ENCODE peak calls at places on chromosomes 3 and 15, in nine cellular contexts. A is GM23248, Y is mammary epithelial cell, M is kidney, B is heart left ventricle, F is uterus, W is heart right ventricle, V is bronchial epithelial cell, I is stomach. E is an unnamed sample.

GRCh38 chr15:88089019-88089603 is 167.4 kb downstream of the NTRK3 start:
- DNase-seq in F (no peak), V (peak; percentile 8), Y (peak; percentile 28), A (peak; percentile 12), B (no peak), I (no peak), M (no peak), W (no peak), E (no peak)

GRCh38 chr15:83299462-83299861 is 15.0 kb upstream of the BNC1 start:
- DNase-seq in I (no peak), B (peak; percentile 43), V (no peak), M (no peak), A (no peak), Y (no peak), F (no peak), W (no peak), E (no peak)

GRCh38 chr3:79019137-79019923 is 748.5 kb downstream of the ROBO1 start:
- DNase-seq in Y (peak; percentile 97), F (peak; percentile 80), W (peak; percentile 75), A (peak; percentile 96), M (peak; percentile 91), I (peak; percentile 77), V (peak; percentile 86), B (peak; percentile 78), E (peak; percentile 84)

GRCh38 chr15:31159837-31160236 is 58.3 kb upstream of the TRPM1 start:
- DNase-seq in A (no peak), Y (no peak), V (no peak), M (no peak), W (no peak), I (no peak), F (no peak), B (no peak), E (no peak)

GRCh38 chr3:74122281-74122680 is 492.2 kb downstream of the CNTN3 start:
- DNase-seq in M (no peak), B (no peak), A (no peak), F (no peak), W (no peak), V (no peak), Y (no peak), I (no peak), E (no peak)

GRCh38 chr15:101579766-101580165 is 72.4 kb downstream of the TM2D3 start:
- DNase-seq in B (no peak), Y (peak; percentile 88), A (peak; percentile 4), V (peak; percentile 72), F (no peak), I (no peak), W (no peak), M (no peak), E (no peak)

GRCh38 chr3:61813656-61814055 is 252.3 kb downstream of the PTPRG start:
- DNase-seq in I (no peak), B (no peak), V (no peak), A (no peak), F (no peak), W (no peak), M (no peak), Y (no peak), E (no peak)

GRCh38 chr3:186138272-186138981 is 29.5 kb upstream of the ETV5 start:
- DNase-seq in A (no peak), I (peak; percentile 58), V (no peak), F (no peak), Y (no peak), W (peak; percentile 31), B (no peak), M (no peak), E (no peak)

GRCh38 chr3:158121295-158121694 is 11.4 kb downstream of the RSRC1 start:
- DNase-seq in A (no peak), B (no peak), Y (no peak), M (no peak), W (no peak), V (no peak), I (no peak), F (no peak), E (no peak)

GRCh38 chr15:50628421-50628820 is 58.2 kb downstream of the TRPM7 start:
- DNase-seq in Y (no peak), W (no peak), A (no peak), B (no peak), V (no peak), M (no peak), F (no peak), I (no peak), E (no peak)

GRCh38 chr15:50624616-50625168 is 61.9 kb downstream of the TRPM7 start:
- DNase-seq in Y (no peak), B (no peak), V (no peak), F (no peak), A (peak; percentile 9), W (no peak), I (no peak), M (no peak), E (no peak)

DNA sequence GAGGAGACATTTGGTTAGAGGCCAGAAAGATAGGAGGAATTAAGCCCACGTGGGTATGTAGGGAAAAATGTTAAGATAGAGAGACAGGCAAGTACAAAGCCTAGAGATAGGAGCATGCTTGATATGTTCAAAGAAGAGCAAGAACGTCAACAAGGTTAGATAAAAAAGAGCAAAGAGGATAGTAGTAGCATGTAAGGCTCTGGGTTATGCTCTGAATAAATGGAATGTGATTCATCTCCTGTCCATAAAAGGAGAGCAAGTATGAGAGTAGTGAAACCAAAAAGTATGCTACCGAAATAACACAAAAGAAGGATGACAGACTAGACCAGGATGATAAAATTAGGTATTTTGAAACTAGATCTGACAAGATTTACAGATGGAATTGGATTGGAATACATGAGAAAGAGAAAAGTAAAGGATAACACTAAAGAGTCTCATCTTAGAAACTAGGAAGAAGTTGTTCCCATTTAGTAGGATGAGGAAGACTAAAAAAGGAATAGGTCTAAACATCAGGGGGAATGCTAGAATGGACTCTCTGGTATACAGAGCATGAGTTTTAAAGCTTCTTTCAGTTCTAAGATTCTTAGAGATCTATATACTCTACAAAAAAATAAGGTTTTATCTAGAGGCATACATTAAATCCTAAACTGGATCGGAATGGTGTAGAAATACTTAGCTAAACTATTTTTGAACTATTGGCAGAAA is 59.1 kb downstream of the TRPM7 start:
- DNase-seq in I (no peak), B (no peak), M (no peak), F (no peak), A (peak; percentile 57), W (no peak), Y (no peak), V (no peak), E (no peak)
- H3K36me3 ChIP-seq in I (peaks cover 88% of the 10 kb centered on the region), B (peaks cover 95% of the 10 kb centered on the region), M (peaks cover 19% of the 10 kb centered on the region), F (no peaks in the 10 kb centered on the region), A (peaks cover 22% of the 10 kb centered on the region), W (peaks cover 100% of the 10 kb centered on the region), Y (peaks cover 26% of the 10 kb centered on the region), V (peaks cover 8% of the 10 kb centered on the region), E (no peaks in the 10 kb centered on the region)

DNA sequence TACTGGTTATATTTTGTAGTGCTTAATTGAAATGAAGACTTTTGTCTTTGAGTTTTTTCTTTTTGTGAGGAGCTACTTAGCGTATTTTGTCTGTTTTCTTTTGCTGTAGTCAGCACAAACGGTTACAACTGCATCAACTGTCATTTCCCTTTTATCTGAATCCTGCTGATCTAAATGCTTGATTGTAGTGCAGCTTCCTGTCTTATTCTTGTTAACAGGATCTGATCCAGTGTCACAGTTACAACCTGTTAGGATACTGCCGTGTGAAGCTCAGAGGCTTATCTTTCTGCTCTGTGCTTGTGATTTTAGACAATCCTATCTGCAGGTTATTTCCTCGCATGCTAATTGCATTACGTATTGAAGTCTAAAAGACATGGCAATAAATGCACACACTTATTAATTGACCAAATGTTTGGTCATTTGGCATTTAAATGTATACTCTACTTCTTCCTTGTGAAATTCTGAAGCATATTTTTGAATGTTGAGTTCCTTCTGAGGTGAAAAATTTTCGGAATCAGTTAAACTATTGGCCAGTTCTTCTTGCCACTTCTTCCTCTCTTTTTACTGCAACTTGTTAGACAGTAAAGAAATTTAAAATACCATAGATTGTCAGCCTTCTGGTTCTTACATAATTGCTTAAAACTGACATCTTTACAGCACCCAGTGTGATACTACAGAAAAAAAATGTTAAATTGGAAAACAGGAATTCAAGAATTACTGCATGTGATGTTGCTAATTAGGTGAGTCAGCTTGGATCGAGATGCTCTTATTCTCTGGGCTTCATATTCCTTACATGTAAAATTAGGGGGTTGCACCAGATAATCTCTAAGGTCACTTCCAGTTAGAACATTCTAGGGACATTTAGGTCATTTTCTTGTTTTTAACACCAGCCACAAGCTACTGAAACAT is 168.2 kb downstream of the MBNL1 start:
- DNase-seq in I (no peak), A (peak; percentile 50), F (no peak), M (no peak), W (no peak), B (no peak), V (no peak), Y (no peak), E (no peak)
- H3K36me3 ChIP-seq in I (peaks cover 26% of the 10 kb centered on the region), A (peaks cover 26% of the 10 kb centered on the region), F (no peaks in the 10 kb centered on the region), M (no peaks in the 10 kb centered on the region), W (peaks cover 17% of the 10 kb centered on the region), B (peaks cover 28% of the 10 kb centered on the region), V (peaks cover 4% of the 10 kb centered on the region), Y (peaks cover 5% of the 10 kb centered on the region), E (no peaks in the 10 kb centered on the region)

GRCh38 chr15:25339431-25339830 is 99.4 kb downstream of the UBE3A start:
- DNase-seq in W (no peak), Y (no peak), B (no peak), V (peak; percentile 4), A (no peak), M (no peak), I (no peak), F (no peak), E (no peak)
- H3K36me3 ChIP-seq in W (peaks cover 77% of the 10 kb centered on the region), Y (peaks cover 35% of the 10 kb centered on the region), B (peaks cover 68% of the 10 kb centered on the region), V (peaks cover 3% of the 10 kb centered on the region), A (peaks cover 30% of the 10 kb centered on the region), M (peaks cover 8% of the 10 kb centered on the region), I (peaks cover 78% of the 10 kb centered on the region), F (no peaks in the 10 kb centered on the region), E (no peaks in the 10 kb centered on the region)

GRCh38 chr15:45690581-45691260 is 55.9 kb downstream of the SQOR start:
- DNase-seq in Y (no peak), M (no peak), I (no peak), V (no peak), A (peak; percentile 84), F (no peak), W (no peak), B (no peak), E (no peak)

GRCh38 chr15:45684533-45684932 is 49.7 kb downstream of the SQOR start:
- DNase-seq in W (no peak), Y (no peak), I (no peak), M (no peak), A (no peak), V (no peak), F (no peak), B (no peak), E (no peak)

DNA sequence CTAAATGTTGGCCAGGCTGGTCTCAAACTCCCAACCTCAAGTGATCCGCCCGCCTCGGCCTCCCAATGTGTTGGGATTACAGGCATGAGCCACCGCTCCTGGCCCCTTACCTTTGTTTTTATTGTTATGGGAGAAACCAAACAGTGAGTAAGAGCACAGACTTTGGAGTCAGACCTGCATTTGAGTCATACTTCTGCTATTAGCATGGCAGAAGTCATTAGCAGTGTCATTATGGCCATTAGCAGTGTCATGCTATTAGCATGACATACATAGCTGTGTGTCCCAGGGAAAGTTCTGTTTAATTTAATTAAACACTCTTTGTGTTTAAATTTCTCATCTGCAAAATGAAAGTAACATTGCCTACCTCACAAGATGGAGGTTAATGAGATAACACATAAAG is 54.8 kb downstream of the SQOR start:
- DNase-seq in B (no peak), V (peak; percentile 37), I (no peak), F (no peak), A (no peak), Y (no peak), M (no peak), W (no peak), E (no peak)
- H3K36me3 ChIP-seq in B (peaks cover 82% of the 10 kb centered on the region), V (peaks cover 23% of the 10 kb centered on the region), I (peaks cover 97% of the 10 kb centered on the region), F (no peaks in the 10 kb centered on the region), A (no peaks in the 10 kb centered on the region), Y (peaks cover 30% of the 10 kb centered on the region), M (peaks cover 19% of the 10 kb centered on the region), W (peaks cover 92% of the 10 kb centered on the region), E (no peaks in the 10 kb centered on the region)

GRCh38 chr3:167394003-167394402 is 13.9 kb upstream of the ZBBX start:
- DNase-seq in Y (no peak), I (no peak), W (no peak), A (no peak), F (no peak), V (no peak), B (no peak), M (no peak), E (no peak)

GRCh38 chr3:167396075-167396474 is 16.0 kb upstream of the ZBBX start:
- DNase-seq in F (no peak), M (no peak), I (no peak), W (no peak), V (no peak), B (no peak), Y (no peak), A (no peak), E (no peak)
- H3K36me3 ChIP-seq in F (no peaks in the 10 kb centered on the region), M (no peaks in the 10 kb centered on the region), I (no peaks in the 10 kb centered on the region), W (no peaks in the 10 kb centered on the region), V (no peaks in the 10 kb centered on the region), B (no peaks in the 10 kb centered on the region), Y (no peaks in the 10 kb centered on the region), A (no peaks in the 10 kb centered on the region), E (no peaks in the 10 kb centered on the region)